ENCODE peak calls at places on chromosomes 3 and 15, in five cellular contexts. P is upper lobe of right lung, D is stomach, W is body of pancreas, M is right lobe of liver. R is an unnamed sample.
A peak's percentile ranks its signal among the peaks of the same experiment; 100 is the strongest.

GRCh38 chr15:101556273-101556672 is 66.8 kb upstream of the PCSK6 start:
- DNase-seq in P (no peak), D (no peak), W (no peak), M (no peak), R (no peak)

GRCh38 chr3:159080821-159081220 is 279.0 kb downstream of the MFSD1 start:
- DNase-seq in P (no peak), D (no peak), W (no peak), M (no peak), R (no peak)

GRCh38 chr15:58929891-58930416 is 3.5 kb downstream of the SLTM start:
- DNase-seq in P (no peak), D (no peak), W (no peak), M (no peak), R (no peak)

GRCh38 chr3:150133293-150133692 is 162.6 kb upstream of the PFN2 start:
- DNase-seq in P (no peak), D (no peak), W (no peak), M (no peak), R (no peak)

GRCh38 chr15:86159436-86159835 is 79.8 kb downstream of the AGBL1 start:
- DNase-seq in P (no peak), D (no peak), W (no peak), M (no peak), R (no peak)

GRCh38 chr15:96334017-96334704 is 3.7 kb downstream of the NR2F2 start:
- DNase-seq in P (peak; percentile 64), D (no peak), W (no peak), M (peak; percentile 46), R (no peak)

GRCh38 chr3:53154731-53155320 is 6.2 kb upstream of the PRKCD start:
- DNase-seq in P (peak; percentile 79), D (peak; percentile 53), W (no peak), M (no peak), R (no peak)

GRCh38 chr3:171267089-171267488 is 193.1 kb downstream of the TNIK start:
- DNase-seq in P (no peak), D (no peak), W (no peak), M (no peak), R (no peak)

DNA sequence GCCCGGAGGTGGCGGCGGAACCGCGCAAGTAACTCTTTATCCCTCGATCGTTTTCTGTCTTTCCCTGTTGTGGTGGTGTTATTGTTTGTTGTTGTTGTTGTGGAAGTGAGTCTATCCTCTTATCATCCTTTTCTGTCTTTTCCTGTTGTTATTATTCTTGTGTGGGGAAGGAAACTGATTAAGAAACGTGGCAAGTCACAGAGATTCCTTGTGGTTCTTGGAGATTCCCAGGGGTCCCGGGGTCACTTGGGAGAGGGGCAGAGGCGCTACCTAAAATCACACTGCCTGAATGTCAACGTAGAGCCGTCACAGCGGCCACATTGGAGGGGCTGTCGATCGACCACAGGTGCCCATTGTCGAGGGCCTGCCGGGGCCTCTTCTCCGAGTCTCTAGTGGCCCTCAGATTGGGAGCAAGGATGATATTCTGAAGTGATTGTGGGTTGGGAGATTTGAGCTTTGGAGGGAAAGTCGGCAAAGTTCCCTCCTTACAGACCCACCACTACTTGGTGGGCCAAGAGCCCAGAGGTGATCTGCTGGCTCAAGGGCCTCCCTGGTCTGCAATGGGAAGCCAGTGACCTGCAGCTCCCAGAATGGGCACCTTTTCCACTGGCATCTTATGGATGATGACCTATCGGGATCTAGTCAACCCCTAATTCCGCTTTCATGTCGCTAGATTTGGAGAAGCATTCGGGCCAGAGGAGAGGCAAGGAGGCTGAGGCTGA is 816 bp downstream of the PARP14 start:
- DNase-seq in P (peak; percentile 67), D (no peak), W (no peak), M (no peak), R (no peak)
- TF ChIP-seq CTCF in P (no peak), D (no peak), W (no peak), M (no peak), R (no peak)

DNA sequence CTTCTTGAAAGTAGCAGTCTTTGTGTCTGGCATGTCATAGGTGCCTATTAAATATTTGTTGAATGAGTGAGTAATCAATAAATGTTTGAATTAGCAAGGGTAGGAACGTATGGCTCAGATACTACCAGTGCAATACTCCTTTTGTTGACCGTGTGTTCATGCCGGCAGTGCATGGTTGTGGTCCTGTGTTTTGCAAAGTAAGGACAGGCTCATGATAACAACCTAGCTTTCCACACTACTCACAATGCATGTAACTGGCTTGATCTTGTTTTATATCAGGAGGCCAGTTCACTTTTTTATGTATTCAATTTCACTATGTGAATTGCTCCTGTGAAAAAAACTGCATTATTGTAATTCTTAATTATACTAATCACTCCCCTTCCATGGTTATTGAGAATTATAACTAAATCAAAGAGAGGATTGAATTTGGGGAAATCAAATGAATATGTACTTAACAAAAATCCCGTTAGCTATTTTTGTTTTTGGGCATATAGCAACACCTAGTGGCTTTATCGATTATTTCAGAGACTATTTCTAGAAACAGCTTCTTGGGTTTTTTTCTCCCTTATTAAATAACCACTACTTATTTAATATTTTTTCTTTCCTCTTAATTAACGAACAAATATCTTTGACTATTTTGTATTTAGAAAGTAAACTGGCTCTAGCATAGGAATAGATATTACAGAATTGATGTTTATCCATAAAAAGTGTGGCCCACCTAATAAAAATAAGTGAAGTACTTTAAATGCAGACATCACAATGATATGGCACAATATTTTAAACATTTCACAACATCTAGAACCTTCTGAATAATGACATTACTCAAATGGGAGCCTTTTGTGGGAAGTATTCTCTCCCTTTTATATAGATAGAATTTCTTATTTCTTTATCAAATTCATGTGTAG is 218.5 kb downstream of the BBX start:
- DNase-seq in P (no peak), D (no peak), W (no peak), M (no peak), R (peak; percentile 19)
- TF ChIP-seq CTCF in P (peak; percentile 58), D (no peak), W (peak; percentile 54), M (peak; percentile 50), R (peak; percentile 83)

DNA sequence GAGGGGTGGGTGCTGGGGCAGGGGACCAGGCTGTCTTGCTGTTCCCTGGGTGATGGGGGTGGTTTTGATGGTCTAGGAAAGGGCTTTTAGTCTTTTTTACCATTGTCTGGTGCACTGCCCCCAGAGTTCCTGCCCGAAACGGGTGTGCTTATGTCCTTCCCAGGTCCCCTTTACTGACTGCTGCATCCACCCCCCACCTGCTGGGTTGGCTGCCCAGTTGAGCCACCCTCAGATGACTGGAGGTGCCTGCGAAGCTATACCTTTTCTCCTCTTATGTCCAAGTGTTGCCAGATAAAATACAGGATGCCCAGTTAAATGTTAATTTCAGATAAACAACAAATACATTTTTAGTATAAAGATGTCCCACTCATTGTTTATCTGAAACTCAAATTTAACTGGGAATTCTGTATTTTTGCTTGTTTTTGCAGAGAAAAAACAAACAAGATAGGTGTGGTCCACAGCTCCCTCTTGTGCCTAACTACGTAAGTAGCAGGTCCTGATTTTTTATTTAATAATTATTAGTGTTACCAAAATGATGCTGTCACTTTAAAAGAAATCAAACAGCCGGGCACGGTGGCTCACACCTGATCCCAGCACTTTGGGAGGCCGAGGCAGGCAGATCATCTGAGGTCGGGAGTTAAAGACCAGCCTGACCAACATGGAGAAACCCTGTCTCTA is 6.1 kb upstream of the RPP14 start:
- DNase-seq in P (no peak), D (no peak), W (peak; percentile 20), M (no peak), R (peak; percentile 33)
- TF ChIP-seq CTCF in P (peak; percentile 60), D (no peak), W (peak; percentile 53), M (peak; percentile 78), R (peak; percentile 84)

GRCh38 chr3:21290557-21290956 is 460.5 kb downstream of the ZNF385D start:
- DNase-seq in P (no peak), D (no peak), W (no peak), M (no peak), R (no peak)
- TF ChIP-seq CTCF in P (peak; percentile 55), D (no peak), W (no peak), M (peak; percentile 37), R (peak; percentile 79)

GRCh38 chr3:17039579-17039978 is 154.8 kb downstream of the PLCL2 start:
- DNase-seq in P (no peak), D (no peak), W (no peak), M (no peak), R (peak; percentile 82)
- TF ChIP-seq CTCF in P (no peak), D (no peak), W (no peak), M (no peak), R (no peak)

GRCh38 chr3:168036654-168037419 is 58.9 kb downstream of the GOLIM4 start:
- DNase-seq in P (no peak), D (no peak), W (peak; percentile 77), M (no peak), R (no peak)

GRCh38 chr3:168044049-168044448 is 51.7 kb downstream of the GOLIM4 start:
- DNase-seq in P (no peak), D (no peak), W (no peak), M (no peak), R (no peak)

DNA sequence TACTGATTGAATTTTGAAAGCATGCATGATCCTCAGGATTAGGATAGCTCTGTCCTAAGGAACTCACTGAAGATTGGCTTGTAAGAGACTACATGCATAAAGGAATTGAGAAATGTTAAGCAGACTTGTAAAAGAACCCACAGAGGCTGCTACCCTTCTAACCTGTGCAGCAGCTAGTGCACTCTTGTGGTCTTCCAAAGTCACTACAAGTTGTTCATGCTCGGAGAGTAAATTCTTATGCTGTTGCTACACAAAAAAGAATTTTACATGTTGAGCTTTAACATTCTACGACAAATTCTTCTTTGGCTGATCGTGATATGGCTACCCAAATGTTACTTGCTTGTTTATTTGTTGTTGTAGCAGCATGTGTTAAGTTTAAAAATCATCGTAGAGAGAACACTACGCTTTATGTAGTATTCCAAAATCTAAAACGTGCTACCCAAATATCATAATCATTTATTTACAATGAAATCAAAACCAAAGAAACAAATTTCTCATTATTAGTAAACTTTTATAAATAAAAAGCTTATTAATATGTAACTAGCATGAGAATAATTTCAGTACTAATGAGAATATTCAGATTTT is 55.0 kb downstream of the GOLIM4 start:
- DNase-seq in P (no peak), D (no peak), W (peak; percentile 37), M (no peak), R (peak; percentile 58)
- TF ChIP-seq CTCF in P (peak; percentile 51), D (no peak), W (peak; percentile 35), M (peak; percentile 39), R (peak; percentile 78)

GRCh38 chr15:69729167-69729748 is 276.6 kb downstream of the RPLP1 start:
- DNase-seq in P (no peak), D (peak; percentile 58), W (peak; percentile 45), M (no peak), R (no peak)
- TF ChIP-seq CTCF in P (peak; percentile 85), D (no peak), W (peak; percentile 73), M (peak; percentile 68), R (peak; percentile 97)

DNA sequence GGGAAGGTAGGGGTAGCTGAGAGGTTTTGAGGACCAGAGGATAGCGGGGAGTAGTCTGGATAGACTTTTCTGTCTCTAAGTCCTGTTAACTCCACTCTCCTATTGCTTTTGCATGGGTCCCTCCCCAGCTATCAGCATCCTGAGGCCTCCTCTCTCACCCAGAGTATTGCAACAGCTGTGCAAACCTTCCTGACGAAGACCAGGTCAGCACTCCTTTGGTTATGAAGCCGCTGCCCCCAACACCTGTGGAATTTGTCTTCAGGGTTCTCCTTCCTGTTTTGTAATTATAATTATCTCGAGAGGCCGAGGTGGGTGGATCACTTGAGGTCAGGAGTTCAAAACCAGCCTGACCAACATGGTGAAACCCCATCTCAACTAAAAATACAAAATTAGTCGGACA is 24.8 kb downstream of the TYRO3 start:
- DNase-seq in P (no peak), D (no peak), W (no peak), M (no peak), R (no peak)
- TF ChIP-seq CTCF in P (no peak), D (no peak), W (no peak), M (no peak), R (no peak)